ENCODE peak calls at places on chromosomes 3 and 15, in five cellular contexts. E is OCI-LY7, M is tibial nerve, P is tibial artery, R is IMR-90. W is an unnamed sample.

GRCh38 chr3:28322464-28322863 is 26.1 kb upstream of the ZCWPW2 start:
- DNase-seq in E (no peak), R (peak), P (no peak), M (no peak), W (no peak)

GRCh38 chr3:185764168-185764988 is 60.5 kb downstream of the IGF2BP2 start:
- DNase-seq in R (peak), E (no peak), M (no peak), P (no peak), W (no peak)

GRCh38 chr15:96183020-96183926 is 147.2 kb upstream of the NR2F2 start:
- DNase-seq in E (no peak), M (no peak), P (no peak), R (no peak), W (no peak)

GRCh38 chr3:6989608-6990291 is 128.8 kb downstream of the GRM7 start:
- DNase-seq in E (no peak), R (no peak), P (no peak), M (no peak), W (no peak)

GRCh38 chr3:127035672-127036071 is 52.8 kb downstream of the PLXNA1 start:
- DNase-seq in E (no peak), R (peak), M (peak), P (peak), W (peak)

GRCh38 chr3:62611541-62612240 is 238.3 kb upstream of the FEZF2 start:
- DNase-seq in R (peak), P (no peak), M (no peak), E (no peak), W (no peak)

GRCh38 chr3:152591448-152592003 is 243.4 kb upstream of the P2RY1 start:
- DNase-seq in R (no peak), E (no peak), P (no peak), M (no peak), W (no peak)

GRCh38 chr3:151135548-151136337 is 50.3 kb downstream of the MED12L start:
- DNase-seq in R (no peak), M (no peak), E (no peak), P (no peak), W (no peak)

GRCh38 chr3:13884851-13885703 is 5.2 kb upstream of the WNT7A start:
- DNase-seq in R (no peak), P (no peak), M (no peak), E (peak), W (peak)

GRCh38 chr3:146157325-146158060 is 3.5 kb downstream of the PLOD2 start:
- DNase-seq in M (no peak), P (no peak), E (no peak), R (no peak), W (no peak)

GRCh38 chr3:9859530-9860025 is 15.8 kb upstream of the RPUSD3 start:
- DNase-seq in E (no peak), M (no peak), P (no peak), R (no peak), W (no peak)
- H3K27ac ChIP-seq in E (no peak), M (no peak), P (no peak), R (no peak), W (no peak)

DNA sequence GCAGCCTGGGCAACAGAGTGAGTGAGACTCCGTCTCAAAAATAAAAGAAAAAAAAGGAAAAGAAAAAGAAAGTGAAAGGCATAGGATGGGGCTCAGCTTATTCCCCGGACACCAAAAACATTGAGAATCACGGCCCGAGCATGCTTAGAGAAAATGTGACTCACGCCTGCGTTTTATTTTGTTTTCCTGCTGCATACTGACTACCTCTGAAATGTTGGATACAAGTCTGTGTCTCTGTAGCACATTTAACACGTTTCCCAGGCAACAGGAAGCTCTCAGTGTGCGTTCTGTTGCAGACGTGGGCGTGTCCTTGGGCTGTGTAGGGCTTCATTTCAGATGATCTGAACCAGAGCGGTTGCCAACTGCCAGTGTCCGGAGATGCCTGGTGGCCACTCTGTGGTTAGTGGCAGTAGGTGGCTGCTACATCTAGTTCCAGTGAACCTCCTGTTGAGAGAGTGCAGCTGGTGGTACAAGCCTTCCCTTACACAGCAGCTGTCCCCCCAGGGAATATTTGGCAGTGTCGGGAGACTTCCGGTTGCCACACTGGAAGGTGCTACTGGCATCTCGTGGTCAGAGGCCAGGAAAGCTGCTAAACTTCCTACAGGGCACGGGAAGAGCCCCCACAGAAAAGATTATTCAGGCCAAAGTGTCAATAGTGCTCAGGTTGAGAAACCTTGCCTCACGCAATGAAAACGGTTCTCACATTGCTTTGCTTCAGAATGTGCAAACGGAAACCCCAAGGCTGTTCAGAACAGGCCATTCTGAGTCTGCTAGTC is 3.0 kb downstream of the SLC51A start:
- DNase-seq in P (peak), M (peak), E (peak), R (peak), W (peak)
- H3K27ac ChIP-seq in P (no peak), M (peak), E (no peak), R (no peak), W (no peak)

GRCh38 chr3:52197842-52198625 is at the start of gene ALAS1:
- DNase-seq in E (peak), R (peak), P (peak), M (peak), W (peak)
- H3K27ac ChIP-seq in E (peak), R (peak), P (peak), M (peak), W (peak)

GRCh38 chr3:101779047-101779807 is at the start of gene NXPE3:
- DNase-seq in E (peak), R (peak), P (peak), M (peak), W (peak)
- H3K27ac ChIP-seq in E (peak), R (peak), P (peak), M (peak), W (peak)

GRCh38 chr3:188270423-188270972 is 116.5 kb downstream of the LPP start:
- DNase-seq in R (peak), E (no peak), P (peak), M (no peak), W (no peak)
- H3K27ac ChIP-seq in R (peak), E (no peak), P (peak), M (peak), W (peak)

DNA sequence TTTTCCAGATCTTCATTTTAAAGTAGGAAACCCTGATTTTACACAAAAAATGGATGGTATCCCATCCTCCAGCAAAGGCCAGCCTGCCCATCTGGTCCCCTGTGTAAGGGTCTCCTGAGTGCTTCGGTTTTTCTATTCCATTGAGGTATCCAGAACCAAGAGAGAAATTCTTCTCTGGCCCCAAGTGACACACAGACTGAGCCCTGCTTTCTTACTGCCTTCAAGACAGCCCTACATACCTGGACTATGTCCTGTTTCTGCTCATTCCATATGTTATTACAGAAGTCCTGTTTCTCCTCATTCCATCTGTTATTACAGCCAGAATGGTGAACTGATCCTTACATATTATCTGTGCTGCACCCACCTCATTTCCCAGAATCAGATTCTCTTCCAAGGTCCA is 115.3 kb downstream of the DCLK3 start:
- DNase-seq in R (no peak), M (no peak), E (no peak), P (no peak), W (no peak)
- H3K27ac ChIP-seq in R (no peak), M (no peak), E (no peak), P (peak), W (no peak)

GRCh38 chr15:63380151-63380827 is 1.4 kb downstream of the CA12 start:
- DNase-seq in P (no peak), R (no peak), E (no peak), M (no peak), W (no peak)
- H3K27ac ChIP-seq in P (no peak), R (no peak), E (no peak), M (no peak), W (no peak)

DNA sequence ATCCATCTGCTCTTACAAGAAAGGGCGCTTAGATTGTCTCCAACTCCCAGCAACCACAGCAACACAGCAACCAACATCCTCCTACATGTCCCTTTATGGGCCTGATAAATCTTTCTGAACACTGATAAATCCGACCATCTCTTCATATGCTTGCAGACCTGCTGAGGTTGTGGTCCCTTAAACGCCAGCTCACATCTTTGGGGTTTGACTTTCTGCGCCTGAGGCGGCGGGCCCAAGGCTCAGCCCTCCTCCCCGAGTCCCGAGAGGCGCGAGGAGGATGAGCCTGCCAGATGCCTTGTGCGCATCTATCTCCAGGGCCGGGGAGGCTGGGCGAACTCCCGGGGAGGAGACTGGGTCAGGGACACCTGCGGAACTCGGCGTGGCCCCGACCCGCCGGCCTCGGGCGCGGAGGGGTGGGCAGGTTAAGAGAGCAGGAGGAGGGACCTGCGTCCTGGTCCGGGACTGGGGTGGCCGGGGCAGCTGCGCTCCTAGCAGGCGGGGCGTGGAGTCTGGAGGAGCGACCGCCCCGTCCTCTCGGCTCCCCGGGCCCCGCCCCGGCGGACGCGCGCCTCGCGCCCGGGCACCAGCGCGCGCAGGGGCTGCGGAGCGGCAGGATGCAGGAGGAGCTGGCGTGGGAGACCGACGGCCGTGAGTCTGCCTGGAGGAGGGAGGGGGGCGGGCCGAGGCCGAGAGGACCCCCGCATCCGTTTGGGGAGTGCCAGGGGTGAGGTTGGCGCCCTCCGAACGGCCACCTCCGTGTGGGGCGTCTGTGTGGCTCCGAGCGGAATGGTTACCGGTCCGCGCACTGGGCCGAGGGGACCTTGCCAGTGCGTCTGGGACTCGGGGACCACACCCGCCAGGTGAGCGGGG is at the start of gene ANKDD1A:
- DNase-seq in R (peak), M (peak), E (peak), P (peak), W (peak)
- H3K27ac ChIP-seq in R (no peak), M (no peak), E (no peak), P (peak), W (peak)